ENCODE peak calls at places on chromosome 19, in six cellular contexts. U is stimulated activated CD4-positive, alpha-beta T cell treated with anti-CD3 and anti-CD28 coated beads, Interleukin-4, amount 100 ng/mL, for 4 hours; B is cardiac fibroblast; Z is naive thymus-derived CD8-positive, alpha-beta T cell; N is GM13977; L is activated T-cell treated with anti-CD3 and anti-CD28 coated beads, Interleukin-2, amount 50 U/mL, for 1 hour. S is an unnamed sample.

GRCh38 chr19:13410946-13411345 is 95.3 kb downstream of the CACNA1A start:
- DNase-seq in U (no peak), B (no peak), Z (no peak), N (no peak), L (no peak), S (no peak)

GRCh38 chr19:3573162-3573857 is 566 bp downstream of the HMG20B start:
- DNase-seq in U (peak), B (no peak), Z (no peak), N (no peak), L (no peak), S (peak)

GRCh38 chr19:45477713-45478453 is 10.1 kb downstream of the FOSB start:
- DNase-seq in U (no peak), B (no peak), Z (peak), N (no peak), L (peak), S (peak)

GRCh38 chr19:41935781-41936415 is 7.6 kb upstream of the ERFL start:
- DNase-seq in U (no peak), B (no peak), Z (no peak), N (no peak), L (peak), S (peak)

GRCh38 chr19:14632286-14632685 is 42.4 kb downstream of the ADGRE3 start:
- DNase-seq in U (no peak), B (peak), Z (no peak), N (peak), L (no peak), S (no peak)

GRCh38 chr19:38655148-38655824 is 7.8 kb downstream of the ACTN4 start:
- DNase-seq in U (peak), B (peak), Z (no peak), N (peak), L (no peak), S (no peak)

GRCh38 chr19:12789904-12790619 is 1.2 kb upstream of the JUNB start:
- DNase-seq in U (peak), B (peak), Z (peak), N (peak), L (peak), S (peak)

GRCh38 chr19:33801411-33801810 is 4.7 kb downstream of the KCTD15 start:
- DNase-seq in U (no peak), B (no peak), Z (peak), N (no peak), L (no peak), S (no peak)

GRCh38 chr19:850221-850978 is 1.7 kb upstream of the ELANE start:
- DNase-seq in U (no peak), B (peak), Z (no peak), N (no peak), L (no peak), S (peak)

GRCh38 chr19:5012688-5013457 is 44.0 kb downstream of the KDM4B start:
- DNase-seq in U (no peak), B (no peak), Z (no peak), N (no peak), L (no peak), S (no peak)

GRCh38 chr19:40266111-40266510 is 19.0 kb downstream of the AKT2 start:
- DNase-seq in U (no peak), B (no peak), Z (no peak), N (no peak), L (no peak), S (no peak)

GRCh38 chr19:16330811-16331690 is 6.4 kb downstream of the KLF2 start:
- DNase-seq in U (no peak), B (peak), Z (no peak), N (no peak), L (no peak), S (no peak)

GRCh38 chr19:40229484-40229883 is 3.0 kb upstream of the CCNP start:
- DNase-seq in U (peak), B (peak), Z (no peak), N (no peak), L (no peak), S (no peak)

GRCh38 chr19:3513198-3514140 is 7.4 kb downstream of the FZR1 start:
- DNase-seq in U (no peak), B (peak), Z (no peak), N (no peak), L (no peak), S (no peak)

GRCh38 chr19:2552859-2553258 is 76.9 kb downstream of the GADD45B start:
- DNase-seq in U (peak), B (peak), Z (peak), N (peak), L (peak), S (no peak)

GRCh38 chr19:54207908-54208783 is 7.5 kb downstream of the RPS9 start:
- DNase-seq in U (peak), B (peak), Z (peak), N (peak), L (no peak), S (peak)

GRCh38 chr19:55362174-55362989 is 678 bp downstream of the GARIN5B start:
- DNase-seq in U (no peak), B (no peak), Z (no peak), N (no peak), L (no peak), S (no peak)

GRCh38 chr19:33437351-33438015 is 64.0 kb downstream of the CEBPG start:
- DNase-seq in U (no peak), B (no peak), Z (peak), N (no peak), L (no peak), S (no peak)

GRCh38 chr19:2589441-2589840 is 113.1 kb downstream of the GNG7 start:
- DNase-seq in U (no peak), B (no peak), Z (no peak), N (no peak), L (no peak), S (no peak)

GRCh38 chr19:55353803-55354697 is 469 bp downstream of the COX6B2 start:
- DNase-seq in U (peak), B (peak), Z (peak), N (peak), L (peak), S (peak)

GRCh38 chr19:56076413-56076998 is 44.6 kb downstream of the ZNF787 start:
- DNase-seq in U (no peak), B (peak), Z (no peak), N (peak), L (peak), S (no peak)

GRCh38 chr19:3510727-3511126 is 4.6 kb downstream of the FZR1 start:
- DNase-seq in U (no peak), B (no peak), Z (no peak), N (no peak), L (no peak), S (no peak)

GRCh38 chr19:2973229-2973628 is 4.1 kb upstream of the TLE6 start:
- DNase-seq in U (no peak), B (peak), Z (no peak), N (no peak), L (no peak), S (no peak)

GRCh38 chr19:6753178-6754031 is 13.8 kb downstream of the SH2D3A start:
- DNase-seq in U (peak), B (peak), Z (peak), N (peak), L (peak), S (peak)

GRCh38 chr19:47231215-47232054 is 436 bp upstream of the BBC3 start:
- DNase-seq in U (peak), B (peak), Z (peak), N (peak), L (peak), S (peak)

GRCh38 chr19:2837430-2837829 is 3.8 kb upstream of the ZNF555 start:
- DNase-seq in U (no peak), B (no peak), Z (no peak), N (no peak), L (no peak), S (no peak)

GRCh38 chr19:41646589-41647204 is 19.8 kb upstream of the CEACAM4 start:
- DNase-seq in U (no peak), B (peak), Z (no peak), N (no peak), L (peak), S (no peak)

GRCh38 chr19:44820648-44821609 is 12.0 kb downstream of the BCAM start:
- DNase-seq in U (no peak), B (peak), Z (no peak), N (no peak), L (no peak), S (peak)

GRCh38 chr19:17841371-17841809 is 6.4 kb downstream of the JAK3 start:
- DNase-seq in U (no peak), B (no peak), Z (no peak), N (no peak), L (no peak), S (peak)

GRCh38 chr19:2047449-2048103 is 3.5 kb downstream of the MKNK2 start:
- DNase-seq in U (no peak), B (peak), Z (no peak), N (no peak), L (no peak), S (peak)

GRCh38 chr19:33552191-33552927 is 30.8 kb upstream of the PEPD start:
- DNase-seq in U (no peak), B (no peak), Z (no peak), N (no peak), L (no peak), S (no peak)

S was measured in upper lobe of left lung.